ENCODE peak calls at places on chromosomes 3 and 15, in four cellular contexts. One of them, this sample, is unnamed.

GRCh38 chr3:190384241-190384863 is 3.6 kb upstream of the CLDN16 start:
- DNase-seq in WTC11: no peak
- DNase-seq in GM12878: peak; percentile 19
- DNase-seq in HepG2: peak; percentile 83
- DNase-seq in this sample: no peak

GRCh38 chr3:12914075-12914474 is 72.7 kb upstream of the RPL32 start:
- DNase-seq in WTC11: no peak
- DNase-seq in GM12878: no peak
- DNase-seq in HepG2: no peak
- DNase-seq in this sample: no peak

GRCh38 chr15:66830358-66830757 is 128.3 kb downstream of the SMAD6 start:
- DNase-seq in WTC11: no peak
- DNase-seq in GM12878: no peak
- DNase-seq in HepG2: no peak
- DNase-seq in this sample: no peak

GRCh38 chr3:185658504-185658912 is 72.4 kb downstream of the SENP2 start:
- DNase-seq in WTC11: no peak
- DNase-seq in GM12878: no peak
- DNase-seq in HepG2: peak; percentile 14
- DNase-seq in this sample: no peak

GRCh38 chr15:67120839-67121540 is 55.6 kb downstream of the SMAD3 start:
- DNase-seq in WTC11: peak; percentile 31
- DNase-seq in GM12878: peak; percentile 51
- DNase-seq in HepG2: no peak
- DNase-seq in this sample: peak; percentile 57

GRCh38 chr15:22952826-22953579 is 27.2 kb downstream of the CYFIP1 start:
- DNase-seq in WTC11: peak; percentile 59
- DNase-seq in GM12878: no peak
- DNase-seq in HepG2: peak; percentile 28
- DNase-seq in this sample: no peak

GRCh38 chr3:4042070-4042469 is 242.8 kb downstream of the LRRN1 start:
- DNase-seq in WTC11: no peak
- DNase-seq in GM12878: no peak
- DNase-seq in HepG2: no peak
- DNase-seq in this sample: no peak

GRCh38 chr3:185927501-185928200 is 10.2 kb downstream of the TRA2B start:
- DNase-seq in WTC11: no peak
- DNase-seq in GM12878: no peak
- DNase-seq in HepG2: peak; percentile 46
- DNase-seq in this sample: no peak

GRCh38 chr3:8959683-8960082 is 3.6 kb downstream of the RAD18 start:
- DNase-seq in WTC11: no peak
- DNase-seq in GM12878: no peak
- DNase-seq in HepG2: no peak
- DNase-seq in this sample: no peak

GRCh38 chr15:76185716-76186115 is 125.6 kb downstream of the ETFA start:
- DNase-seq in WTC11: peak; percentile 55
- DNase-seq in GM12878: no peak
- DNase-seq in HepG2: peak; percentile 72
- DNase-seq in this sample: peak; percentile 68

GRCh38 chr15:81235781-81236507 is 39.3 kb downstream of the IL16 start:
- DNase-seq in WTC11: no peak
- DNase-seq in GM12878: no peak
- DNase-seq in HepG2: no peak
- DNase-seq in this sample: peak; percentile 23

GRCh38 chr15:96218623-96219465 is 111.7 kb upstream of the NR2F2 start:
- DNase-seq in WTC11: no peak
- DNase-seq in GM12878: no peak
- DNase-seq in HepG2: no peak
- DNase-seq in this sample: no peak

GRCh38 chr15:60551781-60552161 is 72.8 kb upstream of the ICE2 start:
- DNase-seq in WTC11: no peak
- DNase-seq in GM12878: no peak
- DNase-seq in HepG2: no peak
- DNase-seq in this sample: no peak

GRCh38 chr3:42014949-42015533 is 53.1 kb upstream of the ULK4 start:
- DNase-seq in WTC11: peak; percentile 28
- DNase-seq in GM12878: no peak
- DNase-seq in HepG2: peak; percentile 85
- DNase-seq in this sample: no peak

GRCh38 chr3:143957447-143957846 is 14.2 kb upstream of the DIPK2A start:
- DNase-seq in WTC11: no peak
- DNase-seq in GM12878: no peak
- DNase-seq in HepG2: no peak
- DNase-seq in this sample: no peak

GRCh38 chr3:94159062-94159726 is 96.3 kb downstream of the NSUN3 start:
- DNase-seq in WTC11: no peak
- DNase-seq in GM12878: no peak
- DNase-seq in HepG2: peak; percentile 2
- DNase-seq in this sample: no peak

GRCh38 chr3:120457827-120458226 is 7.0 kb upstream of the FSTL1 start:
- DNase-seq in WTC11: no peak
- DNase-seq in GM12878: no peak
- DNase-seq in HepG2: no peak
- DNase-seq in this sample: no peak

GRCh38 chr3:15812183-15812582 is 14.4 kb upstream of the ANKRD28 start:
- DNase-seq in WTC11: no peak
- DNase-seq in GM12878: no peak
- DNase-seq in HepG2: no peak
- DNase-seq in this sample: no peak

GRCh38 chr15:89577776-89578115 is 2.5 kb downstream of the TICRR start:
- DNase-seq in WTC11: no peak
- DNase-seq in GM12878: no peak
- DNase-seq in HepG2: no peak
- DNase-seq in this sample: no peak

GRCh38 chr3:111151438-111151837 is 79.8 kb downstream of the NECTIN3 start:
- DNase-seq in WTC11: no peak
- DNase-seq in GM12878: no peak
- DNase-seq in HepG2: peak; percentile 27
- DNase-seq in this sample: no peak

GRCh38 chr3:60673123-60673522 is 578.1 kb downstream of the FHIT start:
- DNase-seq in WTC11: no peak
- DNase-seq in GM12878: no peak
- DNase-seq in HepG2: no peak
- DNase-seq in this sample: no peak

GRCh38 chr15:60047701-60048100 is 43.6 kb downstream of the FOXB1 start:
- DNase-seq in WTC11: no peak
- DNase-seq in GM12878: no peak
- DNase-seq in HepG2: no peak
- DNase-seq in this sample: no peak

GRCh38 chr3:195583831-195584542 is at the start of gene APOD:
- DNase-seq in WTC11: no peak
- DNase-seq in GM12878: no peak
- DNase-seq in HepG2: no peak
- DNase-seq in this sample: peak; percentile 65

GRCh38 chr15:66167854-66168253 is 85.7 kb downstream of the MEGF11 start:
- DNase-seq in WTC11: no peak
- DNase-seq in GM12878: no peak
- DNase-seq in HepG2: no peak
- DNase-seq in this sample: peak; percentile 38

GRCh38 chr3:157142315-157142714 is 17.6 kb downstream of the CCNL1 start:
- DNase-seq in WTC11: no peak
- DNase-seq in GM12878: no peak
- DNase-seq in HepG2: no peak
- DNase-seq in this sample: no peak

GRCh38 chr3:159169828-159170227 is 368.0 kb downstream of the MFSD1 start:
- DNase-seq in WTC11: no peak
- DNase-seq in GM12878: no peak
- DNase-seq in HepG2: peak; percentile 3
- DNase-seq in this sample: no peak

GRCh38 chr3:197514786-197515090 is 41.0 kb downstream of the BDH1 start:
- DNase-seq in WTC11: no peak
- DNase-seq in GM12878: no peak
- DNase-seq in HepG2: no peak
- DNase-seq in this sample: no peak

GRCh38 chr15:68497206-68497910 is 65.4 kb upstream of the ITGA11 start:
- DNase-seq in WTC11: no peak
- DNase-seq in GM12878: no peak
- DNase-seq in HepG2: no peak
- DNase-seq in this sample: no peak

GRCh38 chr3:151592287-151592686 is 131.4 kb upstream of the IGSF10 start:
- DNase-seq in WTC11: no peak
- DNase-seq in GM12878: no peak
- DNase-seq in HepG2: no peak
- DNase-seq in this sample: no peak

GRCh38 chr3:184259878-184260570 is 1.3 kb downstream of the CAMK2N2 start:
- DNase-seq in WTC11: peak; percentile 56
- DNase-seq in GM12878: no peak
- DNase-seq in HepG2: no peak
- DNase-seq in this sample: peak; percentile 82

GRCh38 chr3:184260571-184261269 is 633 bp downstream of the CAMK2N2 start:
- DNase-seq in WTC11: peak; percentile 24
- DNase-seq in GM12878: no peak
- DNase-seq in HepG2: no peak
- DNase-seq in this sample: no peak

GRCh38 chr3:184261270-184262165 is at the start of gene CAMK2N2:
- DNase-seq in WTC11: peak; percentile 85
- DNase-seq in GM12878: no peak
- DNase-seq in HepG2: peak; percentile 41
- DNase-seq in this sample: peak; percentile 83

GRCh38 chr3:184262927-184263179 is 1.5 kb upstream of the CAMK2N2 start:
- DNase-seq in WTC11: no peak
- DNase-seq in GM12878: no peak
- DNase-seq in HepG2: no peak
- DNase-seq in this sample: no peak

GRCh38 chr3:184262166-184262926 is 993 bp upstream of the CAMK2N2 start:
- DNase-seq in WTC11: peak; percentile 36
- DNase-seq in GM12878: no peak
- DNase-seq in HepG2: no peak
- DNase-seq in this sample: peak; percentile 34
- TF ChIP-seq CREM in WTC11: no peak
- TF ChIP-seq CREM in GM12878: no peak
- TF ChIP-seq CREM in HepG2: no peak
- TF ChIP-seq CREM in this sample: peak; percentile 39

DNA sequence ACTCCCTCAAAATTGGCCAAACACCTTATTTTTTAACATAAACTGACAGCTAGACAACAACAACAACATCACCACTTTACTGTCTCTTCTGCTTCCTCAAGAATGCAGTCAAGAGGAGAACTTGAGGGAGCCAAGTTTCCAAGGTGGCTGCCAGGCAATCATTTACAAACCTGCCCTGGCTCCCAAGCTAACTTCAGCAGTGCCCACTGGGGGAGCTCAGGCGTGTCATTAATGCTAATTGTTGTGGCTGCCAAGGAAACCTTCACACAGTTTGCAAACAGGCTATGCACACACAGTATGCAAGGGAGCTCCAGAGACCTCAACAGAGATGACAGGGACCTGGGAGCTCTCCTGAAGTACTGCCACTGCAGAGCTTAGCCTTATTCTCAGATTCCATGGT is 2.1 kb downstream of the DZIP1L start:
- DNase-seq in WTC11: no peak
- DNase-seq in GM12878: no peak
- DNase-seq in HepG2: no peak
- DNase-seq in this sample: no peak
- TF ChIP-seq CREM in WTC11: no peak
- TF ChIP-seq CREM in GM12878: no peak
- TF ChIP-seq CREM in HepG2: no peak
- TF ChIP-seq CREM in this sample: no peak

GRCh38 chr3:52093751-52094525 is 37.6 kb upstream of the DUSP7 start:
- DNase-seq in WTC11: no peak
- DNase-seq in GM12878: no peak
- DNase-seq in HepG2: peak; percentile 13
- DNase-seq in this sample: no peak
- TF ChIP-seq CREM in WTC11: no peak
- TF ChIP-seq CREM in GM12878: no peak
- TF ChIP-seq CREM in HepG2: no peak
- TF ChIP-seq CREM in this sample: no peak

GRCh38 chr15:50181983-50182232 is at the start of gene SLC27A2:
- DNase-seq in WTC11: peak; percentile 79
- DNase-seq in GM12878: no peak
- DNase-seq in HepG2: no peak
- DNase-seq in this sample: peak; percentile 75

GRCh38 chr15:50182233-50183013 is 427 bp downstream of the SLC27A2 start:
- DNase-seq in WTC11: peak; percentile 36
- DNase-seq in GM12878: no peak
- DNase-seq in HepG2: no peak
- DNase-seq in this sample: peak; percentile 40

GRCh38 chr15:50180578-50180977 is 1.4 kb upstream of the SLC27A2 start:
- DNase-seq in WTC11: no peak
- DNase-seq in GM12878: no peak
- DNase-seq in HepG2: no peak
- DNase-seq in this sample: no peak

GRCh38 chr15:50180091-50180490 is 1.9 kb upstream of the SLC27A2 start:
- DNase-seq in WTC11: no peak
- DNase-seq in GM12878: no peak
- DNase-seq in HepG2: no peak
- DNase-seq in this sample: no peak

GRCh38 chr15:50181206-50181982 is 602 bp upstream of the SLC27A2 start:
- DNase-seq in WTC11: peak; percentile 33
- DNase-seq in GM12878: no peak
- DNase-seq in HepG2: no peak
- DNase-seq in this sample: no peak
- TF ChIP-seq CREM in WTC11: no peak
- TF ChIP-seq CREM in GM12878: no peak
- TF ChIP-seq CREM in HepG2: no peak
- TF ChIP-seq CREM in this sample: no peak

GRCh38 chr3:58425782-58426181 is 7.8 kb downstream of the PDHB start:
- DNase-seq in WTC11: no peak
- DNase-seq in GM12878: no peak
- DNase-seq in HepG2: no peak
- DNase-seq in this sample: no peak

GRCh38 chr3:58432905-58433304 is 727 bp downstream of the PDHB start:
- DNase-seq in WTC11: no peak
- DNase-seq in GM12878: no peak
- DNase-seq in HepG2: no peak
- DNase-seq in this sample: no peak

GRCh38 chr3:58427661-58428361 is 5.8 kb downstream of the PDHB start:
- DNase-seq in WTC11: no peak
- DNase-seq in GM12878: no peak
- DNase-seq in HepG2: no peak
- DNase-seq in this sample: no peak

GRCh38 chr3:58433400-58434169 is at the start of gene PDHB:
- DNase-seq in WTC11: peak; percentile 88
- DNase-seq in GM12878: peak; percentile 59
- DNase-seq in HepG2: peak; percentile 77
- DNase-seq in this sample: peak; percentile 95

GRCh38 chr3:58429657-58430056 is 4.0 kb downstream of the PDHB start:
- DNase-seq in WTC11: no peak
- DNase-seq in GM12878: peak; percentile 53
- DNase-seq in HepG2: no peak
- DNase-seq in this sample: no peak
- TF ChIP-seq CREM in WTC11: no peak
- TF ChIP-seq CREM in GM12878: no peak
- TF ChIP-seq CREM in HepG2: no peak
- TF ChIP-seq CREM in this sample: no peak

GRCh38 chr15:39453500-39454073 is 127.3 kb upstream of the THBS1 start:
- DNase-seq in WTC11: no peak
- DNase-seq in GM12878: peak; percentile 31
- DNase-seq in HepG2: no peak
- DNase-seq in this sample: no peak
- TF ChIP-seq CREM in WTC11: no peak
- TF ChIP-seq CREM in GM12878: no peak
- TF ChIP-seq CREM in HepG2: no peak
- TF ChIP-seq CREM in this sample: no peak

This sample was measured in K562.